ENCODE peak calls at places on chromosomes 12 and 14, in five cellular contexts. R, I, V, G and J are unnamed samples.

GRCh38 chr14:57871487-57872080 is 5.7 kb upstream of the SLC35F4 start:
- DNase-seq in R (no peak), I (peak; percentile 7), V (no peak), G (no peak), J (peak; percentile 21)

GRCh38 chr14:26191123-26191522 is 406.7 kb downstream of the NOVA1 start:
- DNase-seq in R (no peak), I (no peak), V (no peak), G (no peak), J (no peak)

GRCh38 chr12:61412209-61412608 is 848.0 kb upstream of the USP15 start:
- DNase-seq in R (no peak), I (no peak), V (no peak), G (no peak), J (no peak)

GRCh38 chr14:31207287-31207745 is 277 bp downstream of the HECTD1 start:
- DNase-seq in R (no peak), I (no peak), V (peak; percentile 80), G (no peak), J (no peak)

GRCh38 chr14:81400202-81400678 is at the start of gene STON2:
- DNase-seq in R (peak; percentile 16), I (peak; percentile 34), V (no peak), G (no peak), J (peak; percentile 4)

GRCh38 chr12:114213055-114213561 is 192.8 kb downstream of the TBX5 start:
- DNase-seq in R (peak; percentile 25), I (peak; percentile 17), V (no peak), G (no peak), J (no peak)

GRCh38 chr12:109655578-109655977 is 58.0 kb upstream of the FAM222A start:
- DNase-seq in R (no peak), I (no peak), V (no peak), G (no peak), J (no peak)

GRCh38 chr12:124002654-124003053 is 29.6 kb downstream of the ZNF664 start:
- DNase-seq in R (no peak), I (no peak), V (no peak), G (no peak), J (no peak)

GRCh38 chr14:23055147-23055550 is 2.2 kb downstream of the CDH24 start:
- DNase-seq in R (no peak), I (no peak), V (no peak), G (no peak), J (no peak)

GRCh38 chr12:47755655-47756562 is 2.8 kb downstream of the RAPGEF3 start:
- DNase-seq in R (no peak), I (no peak), V (no peak), G (no peak), J (no peak)

GRCh38 chr12:8819676-8819980 is 2.8 kb upstream of the A2ML1 start:
- DNase-seq in R (no peak), I (peak; percentile 14), V (no peak), G (no peak), J (no peak)

GRCh38 chr12:73486256-73486655 is 1051.4 kb upstream of the ATXN7L3B start:
- DNase-seq in R (no peak), I (no peak), V (no peak), G (no peak), J (no peak)

GRCh38 chr12:109718390-109718789 is 4.8 kb downstream of the FAM222A start:
- DNase-seq in R (no peak), I (no peak), V (no peak), G (no peak), J (no peak)

GRCh38 chr14:97177635-97178034 is 380.5 kb downstream of the VRK1 start:
- DNase-seq in R (no peak), I (no peak), V (no peak), G (no peak), J (no peak)

GRCh38 chr12:96985515-96986362 is 78.7 kb downstream of the NEDD1 start:
- DNase-seq in R (no peak), I (peak; percentile 66), V (no peak), G (peak; percentile 18), J (peak; percentile 16)

GRCh38 chr14:77128414-77128891 is 13.1 kb downstream of the ZDHHC22 start:
- DNase-seq in R (no peak), I (no peak), V (no peak), G (no peak), J (no peak)

GRCh38 chr14:38208825-38209562 is 1.3 kb downstream of the SSTR1 start:
- DNase-seq in R (peak; percentile 11), I (no peak), V (no peak), G (no peak), J (no peak)

GRCh38 chr12:95881331-95881955 is 22.7 kb downstream of the SNRPF start:
- DNase-seq in R (no peak), I (no peak), V (no peak), G (no peak), J (no peak)

GRCh38 chr12:32402170-32402569 is 2.8 kb downstream of the FGD4 start:
- DNase-seq in R (no peak), I (no peak), V (no peak), G (no peak), J (no peak)

GRCh38 chr12:62537544-62537943 is 70.9 kb downstream of the MON2 start:
- DNase-seq in R (peak; percentile 32), I (no peak), V (no peak), G (no peak), J (no peak)

GRCh38 chr12:62893276-62893675 is 41.7 kb downstream of the PPM1H start:
- DNase-seq in R (no peak), I (no peak), V (no peak), G (no peak), J (no peak)

GRCh38 chr12:29698756-29699155 is 85.0 kb downstream of the TMTC1 start:
- DNase-seq in R (no peak), I (no peak), V (no peak), G (no peak), J (no peak)

GRCh38 chr14:95683793-95684192 is 2.4 kb upstream of the TCL1B start:
- DNase-seq in R (no peak), I (no peak), V (no peak), G (no peak), J (peak; percentile 39)

GRCh38 chr14:49581209-49581960 is 4.8 kb downstream of the RPS29 start:
- DNase-seq in R (no peak), I (no peak), V (no peak), G (no peak), J (no peak)

GRCh38 chr14:49584058-49584457 is 2.1 kb downstream of the RPS29 start:
- DNase-seq in R (no peak), I (no peak), V (no peak), G (no peak), J (no peak)

GRCh38 chr14:49583629-49584028 is 2.6 kb downstream of the RPS29 start:
- DNase-seq in R (no peak), I (no peak), V (no peak), G (no peak), J (no peak)

GRCh38 chr14:49581961-49582210 is 4.3 kb downstream of the RPS29 start:
- DNase-seq in R (no peak), I (no peak), V (no peak), G (no peak), J (no peak)

DNA sequence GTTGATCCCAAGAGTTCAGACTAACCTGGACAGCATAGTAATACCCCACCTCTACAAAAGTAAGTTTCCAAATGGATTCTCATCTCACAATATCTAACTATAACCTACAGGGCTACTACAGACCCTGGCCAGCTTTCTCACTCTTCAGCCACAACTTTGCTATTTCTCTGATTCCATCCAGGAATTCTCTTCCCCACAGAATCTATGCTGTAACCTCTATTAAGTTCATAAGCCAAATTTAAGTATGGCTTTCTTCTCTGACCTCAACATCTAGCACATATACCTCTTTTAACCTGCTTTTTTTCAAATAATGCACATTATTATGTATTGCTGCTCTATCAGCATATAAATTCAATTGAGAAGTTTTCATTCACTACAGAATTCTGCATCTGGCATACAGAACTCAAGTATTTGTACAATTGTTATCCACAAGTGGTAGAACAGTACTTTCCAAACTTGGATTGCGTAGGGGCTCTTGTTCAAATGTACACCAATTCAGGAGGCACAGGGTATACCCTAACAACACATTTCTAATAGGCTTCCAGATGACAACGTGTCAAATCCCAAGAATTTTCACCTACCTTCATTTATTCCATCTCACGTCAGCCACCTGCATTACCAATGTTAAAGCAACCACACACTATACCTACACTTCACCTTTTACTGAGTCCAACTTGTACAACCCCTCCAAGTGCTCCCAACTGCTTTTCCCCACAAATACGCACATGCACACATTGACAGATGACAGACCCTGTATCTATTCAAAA is 3.8 kb downstream of the RPS29 start:
- DNase-seq in R (no peak), I (no peak), V (no peak), G (no peak), J (no peak)
- TF ChIP-seq POLR2A in R (no peak), I (peak; percentile 77), V (no peak), G (no peak), J (no peak)

DNA sequence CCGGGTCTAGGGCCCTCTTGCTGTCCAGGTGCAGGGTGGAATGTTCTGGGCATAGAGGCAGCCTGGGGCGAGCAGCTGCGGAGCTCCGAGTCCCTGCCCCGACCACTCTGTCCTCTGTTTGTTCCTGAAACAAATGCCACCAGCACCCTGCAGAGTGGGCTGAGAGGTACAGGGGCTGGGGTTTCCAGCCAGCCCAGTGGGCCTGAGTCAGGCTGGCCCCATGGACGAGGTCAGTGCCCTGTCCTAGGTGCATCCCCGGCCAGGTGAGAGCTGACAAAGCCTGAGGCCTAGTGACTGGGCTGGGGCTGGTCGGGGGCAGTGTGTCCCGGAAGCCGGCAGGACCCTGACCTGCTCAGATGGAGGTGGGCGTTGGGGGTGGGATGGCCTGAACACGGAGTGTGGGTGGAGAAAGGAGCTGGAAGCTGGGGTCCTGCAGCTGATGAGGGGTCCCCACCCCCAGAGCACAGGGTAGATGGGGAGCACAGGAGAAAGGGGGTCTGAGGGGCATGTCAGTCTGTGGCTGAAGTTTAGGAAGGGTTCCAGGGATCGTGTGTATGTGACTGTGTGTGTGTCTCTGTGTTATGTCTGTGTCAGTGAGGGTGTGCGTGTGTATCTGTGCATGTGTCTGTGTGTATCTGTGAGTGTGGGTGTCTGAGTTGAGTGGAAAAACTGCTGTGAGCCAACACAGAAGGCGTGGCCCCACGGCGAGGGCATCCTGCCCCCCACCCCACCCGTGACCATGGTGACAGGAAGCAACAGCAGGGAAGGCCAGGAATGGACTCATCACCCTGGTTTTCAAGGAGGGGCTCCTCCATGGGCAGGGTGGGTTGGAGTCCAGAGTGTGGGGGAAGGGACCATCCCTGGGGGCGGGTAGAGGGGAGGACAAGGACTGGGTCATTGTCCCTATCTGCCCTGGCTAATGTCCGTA is 2.4 kb upstream of the CRIP1 start:
- DNase-seq in R (peak; percentile 70), I (no peak), V (no peak), G (peak; percentile 68), J (no peak)
- TF ChIP-seq POLR2A in R (no peak), I (no peak), V (no peak), G (no peak), J (no peak)

GRCh38 chr12:19757317-19757877 is 318.1 kb downstream of the AEBP2 start:
- DNase-seq in R (no peak), I (no peak), V (no peak), G (no peak), J (no peak)
- TF ChIP-seq POLR2A in R (no peak), I (no peak), V (no peak), G (no peak), J (no peak)

GRCh38 chr14:105303949-105304348 is 3.1 kb upstream of the BRF1 start:
- DNase-seq in R (no peak), I (no peak), V (no peak), G (no peak), J (no peak)

GRCh38 chr14:105299654-105300541 is 903 bp downstream of the BRF1 start:
- DNase-seq in R (no peak), I (no peak), V (no peak), G (peak; percentile 48), J (no peak)

GRCh38 chr14:105300542-105301102 is at the start of gene BRF1:
- DNase-seq in R (peak; percentile 96), I (peak; percentile 87), V (peak; percentile 91), G (peak; percentile 95), J (peak; percentile 97)

GRCh38 chr14:105304565-105304964 is 3.8 kb upstream of the BRF1 start:
- DNase-seq in R (no peak), I (no peak), V (no peak), G (no peak), J (no peak)

GRCh38 chr14:105301103-105301914 is 508 bp upstream of the BRF1 start:
- DNase-seq in R (peak; percentile 98), I (peak; percentile 96), V (peak; percentile 98), G (peak; percentile 98), J (peak; percentile 98)
- TF ChIP-seq POLR2A in R (no peak), I (peak; percentile 80), V (peak; percentile 55), G (peak; percentile 56), J (peak; percentile 52)